ENCODE peak calls at places on chromosome 11, in four cellular contexts. P, W, F and J are unnamed samples.

GRCh38 chr11:75735181-75735845 is 17.7 kb downstream of the MOGAT2 start:
- DNase-seq in P (no peak), W (no peak), F (no peak), J (peak)

GRCh38 chr11:2881974-2882362 is 3.6 kb downstream of the CDKN1C start:
- DNase-seq in P (no peak), W (no peak), F (no peak), J (no peak)

GRCh38 chr11:71483689-71484088 is 30.7 kb downstream of the NADSYN1 start:
- DNase-seq in P (no peak), W (no peak), F (no peak), J (no peak)

GRCh38 chr11:27100534-27100933 is 59.9 kb downstream of the BBOX1 start:
- DNase-seq in P (peak), W (no peak), F (no peak), J (no peak)

GRCh38 chr11:94635072-94635471 is 67.9 kb downstream of the PIWIL4 start:
- DNase-seq in P (no peak), W (no peak), F (no peak), J (no peak)

GRCh38 chr11:61021661-61022212 is 50.3 kb downstream of the CD6 start:
- DNase-seq in P (no peak), W (no peak), F (peak), J (no peak)

GRCh38 chr11:103368151-103368550 is 258.9 kb downstream of the DYNC2H1 start:
- DNase-seq in P (no peak), W (no peak), F (no peak), J (no peak)

GRCh38 chr11:78460468-78460867 is 42.8 kb upstream of the GAB2 start:
- DNase-seq in P (no peak), W (no peak), F (no peak), J (no peak)

GRCh38 chr11:68525930-68526329 is 65.4 kb downstream of the PPP6R3 start:
- DNase-seq in P (no peak), W (no peak), F (no peak), J (no peak)

GRCh38 chr11:133714471-133715375 is 130.6 kb downstream of the SPATA19 start:
- DNase-seq in P (no peak), W (no peak), F (no peak), J (peak)

GRCh38 chr11:132604446-132604845 is 927.9 kb downstream of the OPCML start:
- DNase-seq in P (no peak), W (no peak), F (no peak), J (no peak)

GRCh38 chr11:7571640-7572000 is 57.8 kb downstream of the PPFIBP2 start:
- DNase-seq in P (peak), W (peak), F (no peak), J (peak)

GRCh38 chr11:69052343-69053168 is 3.8 kb downstream of the TPCN2 start:
- DNase-seq in P (no peak), W (no peak), F (peak), J (no peak)

GRCh38 chr11:31953803-31954327 is 137.0 kb upstream of the RCN1 start:
- DNase-seq in P (no peak), W (no peak), F (no peak), J (no peak)

GRCh38 chr11:117369521-117369920 is 41.9 kb downstream of the CEP164 start:
- DNase-seq in P (no peak), W (no peak), F (no peak), J (no peak)

GRCh38 chr11:108871152-108871551 is 206.3 kb downstream of the DDX10 start:
- DNase-seq in P (peak), W (no peak), F (no peak), J (no peak)

GRCh38 chr11:70669871-70670683 is 271.7 kb downstream of the CTTN start:
- DNase-seq in P (no peak), W (no peak), F (no peak), J (no peak)

GRCh38 chr11:47714554-47715081 is 551 bp downstream of the AGBL2 start:
- DNase-seq in P (peak), W (peak), F (no peak), J (peak)

GRCh38 chr11:2988996-2989395 is 3.1 kb downstream of the NAP1L4 start:
- DNase-seq in P (no peak), W (no peak), F (no peak), J (no peak)

GRCh38 chr11:132685174-132685611 is 847.1 kb downstream of the OPCML start:
- DNase-seq in P (no peak), W (no peak), F (no peak), J (no peak)

GRCh38 chr11:110251837-110252236 is 44.6 kb downstream of the RDX start:
- DNase-seq in P (no peak), W (no peak), F (no peak), J (no peak)

GRCh38 chr11:1938343-1939005 is 8.7 kb upstream of the MRPL23 start:
- DNase-seq in P (no peak), W (no peak), F (peak), J (peak)

GRCh38 chr11:44964526-44965209 is 14.0 kb upstream of the TP53I11 start:
- DNase-seq in P (no peak), W (peak), F (no peak), J (no peak)

GRCh38 chr11:65863889-65864757 is 3.9 kb downstream of the MUS81 start:
- DNase-seq in P (no peak), W (no peak), F (peak), J (no peak)

GRCh38 chr11:86559311-86559945 is 113.0 kb downstream of the ME3 start:
- DNase-seq in P (no peak), W (no peak), F (no peak), J (peak)

GRCh38 chr11:87219266-87219665 is 181.5 kb downstream of the TMEM135 start:
- DNase-seq in P (no peak), W (no peak), F (no peak), J (no peak)

DNA sequence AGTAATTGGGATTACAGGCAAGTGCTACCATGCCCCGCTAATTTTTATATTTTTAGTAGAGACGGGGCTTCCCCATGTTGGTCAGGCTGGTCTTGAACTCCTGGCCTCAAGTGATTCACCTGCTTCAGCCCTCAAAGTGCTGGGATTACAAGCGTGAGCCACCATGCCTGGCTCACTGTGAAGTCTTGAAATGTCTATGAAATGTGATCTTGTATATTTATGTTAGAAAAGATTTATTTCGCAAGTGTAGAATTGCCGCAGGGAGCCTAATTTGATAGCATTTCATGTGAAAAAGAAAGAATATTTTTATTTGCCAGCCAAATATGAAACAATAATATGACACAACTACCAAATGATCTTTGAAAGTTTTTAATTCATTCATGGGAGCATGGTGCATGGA is 52.2 kb downstream of the GRAMD1B start:
- DNase-seq in P (no peak), W (no peak), F (no peak), J (no peak)
- H3K4me3 ChIP-seq in P (no peak), W (no peak), F (no peak), J (no peak)

DNA sequence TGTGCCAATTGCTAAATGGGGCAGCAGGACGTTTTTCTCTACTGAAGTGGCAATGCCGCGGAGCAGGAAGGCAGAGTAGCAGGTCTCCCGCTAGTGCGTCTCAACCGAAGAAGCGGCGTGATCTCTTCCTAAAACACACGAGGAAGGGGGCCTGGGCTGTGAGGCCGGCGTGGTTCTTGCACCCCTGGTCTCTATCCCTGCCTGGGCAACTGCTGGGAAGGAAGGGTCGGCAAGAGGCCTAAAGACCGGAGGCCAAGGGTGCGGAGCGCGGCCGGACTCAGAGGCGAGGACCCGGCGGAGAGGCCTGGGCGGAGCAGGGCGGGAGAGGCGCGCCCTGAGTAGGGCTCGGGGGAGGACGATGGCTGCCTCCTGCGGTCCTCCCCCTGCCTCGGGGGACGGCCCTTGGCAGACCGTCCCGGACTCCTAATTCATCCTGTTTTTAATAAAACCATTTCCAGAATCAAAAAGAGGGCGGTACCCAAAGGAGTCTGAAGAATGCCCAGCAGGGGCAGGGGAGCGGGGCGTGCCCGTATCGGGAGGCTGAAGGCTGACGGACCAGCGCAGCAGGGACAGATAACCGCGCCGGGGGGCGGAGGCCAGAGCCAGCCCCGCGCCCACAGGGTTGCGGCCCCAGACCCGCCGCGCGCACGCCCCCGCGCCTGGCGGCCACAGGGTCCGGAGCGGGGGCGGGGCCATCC is 559 bp upstream of the APLP2 start:
- DNase-seq in P (peak), W (peak), F (no peak), J (peak)
- TF ChIP-seq CTCF in P (peak), W (no peak), F (no peak), J (no peak)

GRCh38 chr11:9332655-9333054 is 18.3 kb upstream of the TMEM41B start:
- DNase-seq in P (no peak), W (no peak), F (no peak), J (no peak)
- H3K4me3 ChIP-seq in P (no peak), W (no peak), F (no peak), J (no peak)

DNA sequence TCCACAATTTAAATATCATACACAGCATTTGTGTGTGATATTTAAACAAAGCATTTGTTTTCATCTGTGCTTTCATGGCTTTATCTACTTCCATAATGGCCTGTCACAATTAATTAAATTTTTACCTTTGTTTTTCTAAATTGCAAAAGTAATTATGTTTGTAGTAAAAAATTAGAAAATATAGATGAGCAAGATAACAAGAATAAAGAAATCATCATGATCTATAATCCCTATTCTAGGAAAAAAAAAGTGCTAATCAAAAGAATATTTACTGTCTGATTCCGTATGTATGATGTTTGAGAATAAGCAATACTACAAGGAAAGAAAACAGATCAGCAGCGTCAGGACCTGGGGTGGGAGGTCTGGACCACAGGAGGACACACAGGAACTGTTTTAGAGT is 149.9 kb downstream of the NCAM1 start:
- DNase-seq in P (no peak), W (no peak), F (no peak), J (no peak)
- TF ChIP-seq CTCF in P (no peak), W (no peak), F (no peak), J (no peak)

GRCh38 chr11:36086366-36086765 is 142.5 kb downstream of the LDLRAD3 start:
- DNase-seq in P (no peak), W (no peak), F (no peak), J (no peak)
- H3K4me3 ChIP-seq in P (no peak), W (no peak), F (no peak), J (no peak)

GRCh38 chr11:118634435-118635236 is 27.2 kb downstream of the PHLDB1 start:
- DNase-seq in P (peak), W (peak), F (peak), J (peak)
- TF ChIP-seq CTCF in P (peak), W (no peak), F (no peak), J (no peak)

DNA sequence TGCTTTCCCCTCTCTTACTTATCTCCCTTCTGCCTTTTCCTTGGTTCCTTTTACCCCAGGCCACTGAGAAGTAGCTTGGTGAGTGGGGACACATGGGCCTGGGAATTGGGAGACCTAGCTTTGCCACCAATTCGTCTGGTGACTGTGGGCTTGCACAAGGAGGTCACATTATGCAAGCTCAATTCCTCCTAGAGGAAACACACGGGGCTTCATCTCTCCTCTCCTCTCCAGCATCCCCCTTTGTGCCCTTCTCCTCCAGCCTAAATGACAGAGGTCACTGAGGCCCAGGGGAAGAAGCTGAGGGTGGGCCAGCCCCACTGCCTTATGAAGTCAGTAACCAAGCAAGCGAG is 2.2 kb downstream of the CLCF1 start:
- DNase-seq in P (no peak), W (no peak), F (no peak), J (no peak)
- H3K4me3 ChIP-seq in P (peak), W (no peak), F (no peak), J (no peak)